ENCODE peak calls at places on chromosomes 13 and 19, in eight cellular contexts. Z, H, X, L, M, G, F and J are unnamed samples.

GRCh38 chr13:41827507-41828213 is 133.2 kb downstream of the VWA8 start:
- DNase-seq in M (peak), Z (peak), X (no peak), L (no peak), G (peak), H (peak), F (no peak), J (no peak)

GRCh38 chr19:54694648-54695047 is 29.6 kb upstream of the KIR3DL3 start:
- DNase-seq in L (no peak), Z (no peak), H (no peak), M (no peak), F (no peak), X (no peak), G (no peak), J (no peak)

GRCh38 chr13:77779461-77780272 is 82.2 kb downstream of the SLAIN1 start:
- DNase-seq in X (no peak), L (peak), F (no peak), H (peak), G (peak), Z (peak), M (peak), J (no peak)

GRCh38 chr19:49758292-49758691 is 4.8 kb downstream of the TSKS start:
- DNase-seq in H (peak), Z (no peak), F (no peak), G (no peak), L (no peak), X (no peak), M (no peak), J (no peak)

GRCh38 chr19:3725640-3726310 is 17.6 kb downstream of the TJP3 start:
- DNase-seq in H (no peak), M (peak), Z (no peak), X (no peak), G (peak), F (peak), L (peak), J (no peak)

GRCh38 chr19:18494267-18494607 is 27.6 kb downstream of the ELL start:
- DNase-seq in G (no peak), H (no peak), Z (no peak), X (no peak), L (no peak), M (no peak), F (no peak), J (no peak)

GRCh38 chr13:38636756-38637155 is 50.1 kb upstream of the FREM2 start:
- DNase-seq in G (peak), L (peak), F (no peak), X (no peak), Z (no peak), M (no peak), H (no peak), J (no peak)

GRCh38 chr13:81713201-81713600 is 1372.3 kb upstream of the SPRY2 start:
- DNase-seq in X (no peak), F (no peak), G (no peak), L (no peak), M (no peak), Z (no peak), H (no peak), J (peak)

GRCh38 chr19:50932690-50933083 is 20.2 kb downstream of the KLK5 start:
- DNase-seq in L (no peak), M (no peak), G (no peak), F (no peak), Z (no peak), X (no peak), H (no peak), J (no peak)

GRCh38 chr19:41545547-41545946 is 30.4 kb upstream of the CEACAM21 start:
- DNase-seq in Z (no peak), L (no peak), M (no peak), X (peak), H (no peak), G (no peak), F (no peak), J (peak)

GRCh38 chr13:21625366-21625765 is 21.4 kb upstream of the MICU2 start:
- DNase-seq in M (peak), F (no peak), Z (no peak), L (no peak), H (peak), X (no peak), G (peak), J (no peak)

GRCh38 chr19:49455729-49456128 is 2.7 kb downstream of the ALDH16A1 start:
- DNase-seq in Z (no peak), H (no peak), F (no peak), G (no peak), L (no peak), X (no peak), M (no peak), J (no peak)

GRCh38 chr19:40163541-40164129 is 27.6 kb upstream of the MAP3K10 start:
- DNase-seq in X (no peak), L (no peak), H (no peak), G (no peak), F (no peak), M (no peak), Z (no peak), J (no peak)

GRCh38 chr19:57068921-57069697 is 50.7 kb upstream of the USP29 start:
- DNase-seq in Z (no peak), G (peak), M (no peak), L (no peak), X (no peak), F (peak), H (no peak), J (peak)

GRCh38 chr19:48419158-48419920 is 25.9 kb downstream of the GRIN2D start:
- DNase-seq in H (no peak), Z (no peak), X (peak), L (peak), G (peak), F (no peak), M (no peak), J (peak)

GRCh38 chr13:79282976-79283375 is 123.1 kb downstream of the RBM26 start:
- DNase-seq in Z (no peak), H (no peak), G (no peak), M (no peak), X (no peak), L (no peak), F (no peak), J (no peak)

GRCh38 chr13:51230473-51231105 is 8.4 kb downstream of the FAM124A start:
- DNase-seq in L (peak), X (no peak), H (no peak), G (peak), F (no peak), M (no peak), Z (peak), J (peak)

GRCh38 chr13:43348397-43348796 is 325.0 kb downstream of the DNAJC15 start:
- DNase-seq in L (no peak), Z (no peak), M (no peak), F (no peak), X (no peak), H (no peak), G (no peak), J (no peak)

GRCh38 chr19:7910321-7911161 is 4.1 kb upstream of the TGFBR3L start:
- DNase-seq in F (no peak), H (no peak), Z (no peak), L (no peak), M (no peak), X (no peak), G (no peak), J (no peak)

GRCh38 chr19:54154603-54155345 is 4.7 kb downstream of the LENG1 start:
- DNase-seq in M (no peak), F (no peak), G (no peak), X (no peak), Z (no peak), H (no peak), L (no peak), J (no peak)

GRCh38 chr19:47313754-47314133 is 4.1 kb downstream of the C5AR1 start:
- DNase-seq in G (no peak), X (no peak), F (no peak), L (no peak), M (no peak), Z (no peak), H (no peak), J (no peak)

GRCh38 chr19:4730740-4731171 is 7.1 kb upstream of the DPP9 start:
- DNase-seq in F (no peak), Z (no peak), M (peak), X (peak), H (peak), L (no peak), G (no peak), J (no peak)

GRCh38 chr13:21326155-21327030 is 132.7 kb downstream of the ZDHHC20 start:
- DNase-seq in L (peak), Z (no peak), H (no peak), M (no peak), X (peak), F (no peak), G (no peak), J (peak)

GRCh38 chr19:1435378-1435989 is 2.7 kb upstream of the RPS15 start:
- DNase-seq in H (no peak), L (no peak), M (no peak), F (no peak), X (no peak), Z (no peak), G (no peak), J (no peak)
- TF ChIP-seq POLR2A in H (no peak), L (no peak), M (no peak), F (no peak), X (no peak), Z (no peak), G (no peak), J (no peak)

DNA sequence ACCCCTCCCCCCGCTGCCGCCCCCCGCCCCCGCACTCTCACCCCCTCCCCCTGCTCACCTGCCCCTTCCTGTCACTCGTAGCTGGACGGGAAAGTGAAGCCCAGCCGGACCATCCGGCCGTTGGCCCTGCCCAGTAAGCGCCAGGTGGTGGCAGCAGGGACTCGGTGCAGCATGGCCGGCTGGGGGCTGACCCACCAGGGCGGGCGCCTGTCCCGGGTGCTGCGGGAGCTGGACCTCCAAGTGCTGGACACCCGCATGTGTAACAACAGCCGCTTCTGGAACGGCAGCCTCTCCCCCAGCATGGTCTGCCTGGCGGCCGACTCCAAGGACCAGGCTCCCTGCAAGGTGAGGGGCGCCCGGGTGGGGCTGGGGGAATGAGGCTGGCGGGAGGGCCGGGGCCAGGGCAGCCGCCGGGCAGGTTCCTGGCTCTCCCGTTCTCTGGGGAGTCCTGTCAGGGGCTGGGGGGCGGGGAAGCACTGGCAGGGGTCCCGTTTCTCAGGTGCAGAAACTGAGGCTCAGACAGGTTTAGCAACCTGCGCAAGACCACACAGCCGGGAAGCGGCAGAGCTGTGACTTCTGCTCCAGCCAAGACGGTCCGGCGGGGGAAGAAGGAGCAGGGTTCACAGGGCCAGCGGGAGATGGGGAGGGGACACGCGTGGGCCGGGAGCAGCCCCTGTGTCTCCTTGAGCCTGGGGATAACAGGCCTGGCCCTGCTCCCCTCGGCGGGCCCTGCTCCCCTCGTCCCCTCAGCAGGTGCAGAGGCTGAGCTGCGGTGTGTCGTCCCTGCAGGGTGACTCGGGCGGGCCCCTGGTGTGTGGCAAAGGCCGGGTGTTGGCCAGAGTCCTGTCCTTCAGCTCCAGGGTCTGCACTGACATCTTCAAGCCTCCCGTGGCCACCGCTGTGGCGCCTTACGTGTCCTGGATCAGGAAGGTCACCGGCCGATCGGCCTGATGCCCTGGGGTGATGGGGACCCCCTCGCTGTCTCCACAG is 5.3 kb downstream of the GZMM start:
- DNase-seq in M (no peak), L (no peak), H (no peak), G (no peak), Z (no peak), F (no peak), X (no peak), J (no peak)
- H3K4me3 ChIP-seq in M (no peak), L (no peak), H (no peak), G (no peak), Z (no peak), F (no peak), X (no peak), J (no peak)

GRCh38 chr13:75417647-75418046 is 64.3 kb downstream of the TBC1D4 start:
- DNase-seq in Z (no peak), F (no peak), M (no peak), L (no peak), X (no peak), G (peak), H (no peak), J (no peak)

GRCh38 chr13:75418186-75418843 is 63.7 kb downstream of the TBC1D4 start:
- DNase-seq in Z (no peak), F (no peak), M (no peak), H (no peak), G (no peak), X (no peak), L (no peak), J (no peak)

GRCh38 chr13:75416327-75417005 is 65.5 kb downstream of the TBC1D4 start:
- DNase-seq in L (no peak), M (no peak), G (no peak), F (no peak), H (no peak), X (no peak), Z (no peak), J (no peak)

GRCh38 chr13:75415720-75416119 is 66.2 kb downstream of the TBC1D4 start:
- DNase-seq in Z (no peak), G (no peak), M (no peak), X (no peak), F (no peak), L (no peak), H (no peak), J (no peak)

DNA sequence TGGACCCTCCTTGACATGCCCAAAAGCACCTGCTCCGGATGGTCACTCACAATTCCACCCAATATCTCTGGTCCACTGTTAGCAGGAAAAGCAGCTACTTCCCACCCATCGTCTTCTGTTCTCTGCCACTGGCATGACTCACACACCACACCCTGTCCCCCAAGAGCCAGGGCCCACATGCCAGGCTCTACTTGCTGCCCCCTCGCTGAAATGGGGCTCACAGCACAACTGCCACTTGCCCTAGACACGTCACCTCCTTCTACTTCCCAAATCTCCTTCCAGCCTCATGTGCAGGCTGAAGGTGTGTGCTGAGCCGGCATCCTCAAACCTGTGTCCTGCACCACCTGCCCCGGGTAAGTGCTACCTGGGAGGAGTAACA is 65.0 kb downstream of the TBC1D4 start:
- DNase-seq in L (no peak), H (no peak), X (no peak), G (no peak), M (no peak), F (no peak), Z (no peak), J (no peak)
- TF ChIP-seq POLR2A in L (no peak), H (no peak), X (no peak), G (no peak), M (no peak), F (no peak), Z (no peak), J (no peak)

DNA sequence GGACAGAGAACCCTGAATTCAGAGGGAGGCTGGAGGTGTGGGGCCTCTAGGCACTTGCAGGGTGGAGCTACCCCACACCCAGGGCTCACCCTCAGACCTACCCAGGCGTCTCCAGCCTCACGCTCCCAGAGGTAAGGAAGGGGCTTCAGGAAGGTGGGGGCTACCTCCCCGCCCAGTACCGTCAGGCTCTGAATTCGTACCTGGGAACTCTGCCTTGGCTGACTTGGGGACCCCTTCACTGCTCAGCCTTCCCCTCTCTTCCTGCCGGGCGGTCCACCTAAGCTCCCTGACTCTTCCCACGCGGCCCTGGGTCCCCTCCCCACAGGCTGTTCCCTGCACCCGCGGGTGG is 28.5 kb upstream of the PARP4 start:
- DNase-seq in G (no peak), Z (no peak), H (no peak), M (no peak), L (no peak), F (no peak), X (no peak), J (no peak)
- H3K4me3 ChIP-seq in G (no peak), Z (no peak), H (peak), M (no peak), L (peak), F (peak), X (peak), J (peak)

GRCh38 chr19:10553943-10554381 is 10.3 kb downstream of the ATG4D start:
- DNase-seq in H (no peak), F (no peak), G (peak), M (no peak), X (peak), Z (no peak), L (peak), J (no peak)
- TF ChIP-seq POLR2A in H (no peak), F (no peak), G (no peak), M (no peak), X (no peak), Z (no peak), L (no peak), J (no peak)

GRCh38 chr13:40495620-40496001 is 170.8 kb downstream of the FOXO1 start:
- DNase-seq in F (no peak), L (no peak), M (no peak), H (no peak), Z (no peak), G (no peak), X (no peak), J (no peak)
- H3K4me3 ChIP-seq in F (no peak), L (no peak), M (no peak), H (peak), Z (no peak), G (no peak), X (no peak), J (no peak)

GRCh38 chr19:58538257-58539168 is 5.4 kb upstream of the TRIM28 start:
- DNase-seq in F (no peak), L (peak), Z (no peak), H (no peak), G (no peak), M (no peak), X (no peak), J (peak)
- TF ChIP-seq POLR2A in F (no peak), L (no peak), Z (no peak), H (no peak), G (no peak), M (no peak), X (no peak), J (no peak)

DNA sequence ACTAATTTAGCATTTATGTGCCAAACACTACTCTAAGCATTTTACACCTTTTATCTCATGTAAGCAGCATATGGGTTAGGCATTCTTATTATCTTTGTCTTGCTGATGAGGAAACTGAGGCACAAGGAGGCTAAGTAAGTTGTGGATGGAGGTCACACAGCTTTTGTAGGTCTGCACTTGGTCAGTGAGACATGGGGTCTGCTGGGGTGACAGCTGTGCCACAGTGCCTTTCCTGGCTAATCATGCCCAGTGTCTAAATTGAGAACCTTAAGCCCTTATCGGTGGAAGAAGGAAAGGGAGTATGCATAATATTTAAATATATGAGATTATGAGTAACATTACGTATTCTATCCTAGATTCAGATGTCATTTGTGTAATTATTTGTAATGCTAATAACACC is 226.2 kb downstream of the GGACT start:
- DNase-seq in H (no peak), L (no peak), F (no peak), X (no peak), G (no peak), M (no peak), Z (no peak), J (no peak)
- H3K4me3 ChIP-seq in H (no peak), L (no peak), F (no peak), X (no peak), G (no peak), M (no peak), Z (no peak), J (no peak)